ENCODE peak calls at places on chromosomes 3 and 15, in nine cellular contexts. One of them, this sample, is unnamed.

GRCh38 chr3:16448691-16449090 is 64.8 kb downstream of the RFTN1 start:
- DNase-seq in tibial artery: peak
- DNase-seq in fibroblast of mammary gland: peak
- DNase-seq in cardiac fibroblast: peak
- DNase-seq in neural crest cell: no peak
- DNase-seq in GM20000: no peak
- DNase-seq in endothelial cell of umbilical vein: peak
- DNase-seq in neural progenitor cell: no peak
- DNase-seq in ascending aorta: peak
- DNase-seq in this sample: peak

GRCh38 chr15:81015595-81016252 is 15.0 kb downstream of the TLNRD1 start:
- DNase-seq in tibial artery: no peak
- DNase-seq in fibroblast of mammary gland: no peak
- DNase-seq in cardiac fibroblast: no peak
- DNase-seq in neural crest cell: no peak
- DNase-seq in GM20000: no peak
- DNase-seq in endothelial cell of umbilical vein: no peak
- DNase-seq in neural progenitor cell: peak
- DNase-seq in ascending aorta: no peak
- DNase-seq in this sample: no peak

GRCh38 chr3:196179380-196180308 is 31.6 kb downstream of the ZDHHC19 start:
- DNase-seq in tibial artery: no peak
- DNase-seq in fibroblast of mammary gland: peak
- DNase-seq in cardiac fibroblast: peak
- DNase-seq in neural crest cell: peak
- DNase-seq in GM20000: peak
- DNase-seq in endothelial cell of umbilical vein: peak
- DNase-seq in neural progenitor cell: peak
- DNase-seq in ascending aorta: no peak
- DNase-seq in this sample: no peak

GRCh38 chr3:44999782-45000181 is 23.7 kb downstream of the EXOSC7 start:
- DNase-seq in tibial artery: no peak
- DNase-seq in fibroblast of mammary gland: no peak
- DNase-seq in cardiac fibroblast: no peak
- DNase-seq in neural crest cell: no peak
- DNase-seq in GM20000: no peak
- DNase-seq in endothelial cell of umbilical vein: no peak
- DNase-seq in neural progenitor cell: no peak
- DNase-seq in ascending aorta: no peak
- DNase-seq in this sample: no peak

GRCh38 chr3:192408007-192408655 is 319.2 kb downstream of the FGF12 start:
- DNase-seq in tibial artery: no peak
- DNase-seq in fibroblast of mammary gland: no peak
- DNase-seq in cardiac fibroblast: peak
- DNase-seq in neural crest cell: peak
- DNase-seq in GM20000: peak
- DNase-seq in endothelial cell of umbilical vein: peak
- DNase-seq in neural progenitor cell: peak
- DNase-seq in ascending aorta: no peak
- DNase-seq in this sample: no peak

GRCh38 chr15:39625856-39626255 is 45.0 kb downstream of the THBS1 start:
- DNase-seq in tibial artery: no peak
- DNase-seq in fibroblast of mammary gland: peak
- DNase-seq in cardiac fibroblast: no peak
- DNase-seq in neural crest cell: no peak
- DNase-seq in GM20000: no peak
- DNase-seq in endothelial cell of umbilical vein: peak
- DNase-seq in neural progenitor cell: no peak
- DNase-seq in ascending aorta: no peak
- DNase-seq in this sample: no peak

GRCh38 chr15:98386594-98386993 is 261.7 kb upstream of the IGF1R start:
- DNase-seq in tibial artery: no peak
- DNase-seq in fibroblast of mammary gland: no peak
- DNase-seq in cardiac fibroblast: no peak
- DNase-seq in neural crest cell: no peak
- DNase-seq in GM20000: no peak
- DNase-seq in endothelial cell of umbilical vein: no peak
- DNase-seq in neural progenitor cell: no peak
- DNase-seq in ascending aorta: no peak
- DNase-seq in this sample: no peak

GRCh38 chr3:3259181-3259580 is 79.7 kb upstream of the CRBN start:
- DNase-seq in tibial artery: no peak
- DNase-seq in fibroblast of mammary gland: no peak
- DNase-seq in cardiac fibroblast: no peak
- DNase-seq in neural crest cell: no peak
- DNase-seq in GM20000: no peak
- DNase-seq in endothelial cell of umbilical vein: no peak
- DNase-seq in neural progenitor cell: no peak
- DNase-seq in ascending aorta: no peak
- DNase-seq in this sample: no peak

GRCh38 chr3:121757087-121757811 is 7.7 kb upstream of the GOLGB1 start:
- DNase-seq in tibial artery: no peak
- DNase-seq in fibroblast of mammary gland: no peak
- DNase-seq in cardiac fibroblast: peak
- DNase-seq in neural crest cell: no peak
- DNase-seq in GM20000: no peak
- DNase-seq in endothelial cell of umbilical vein: no peak
- DNase-seq in neural progenitor cell: no peak
- DNase-seq in ascending aorta: no peak
- DNase-seq in this sample: no peak

GRCh38 chr3:134449277-134449676 is 36.5 kb downstream of the ANAPC13 start:
- DNase-seq in tibial artery: peak
- DNase-seq in fibroblast of mammary gland: peak
- DNase-seq in cardiac fibroblast: peak
- DNase-seq in neural crest cell: no peak
- DNase-seq in GM20000: no peak
- DNase-seq in endothelial cell of umbilical vein: peak
- DNase-seq in neural progenitor cell: peak
- DNase-seq in ascending aorta: no peak
- DNase-seq in this sample: peak
- TF ChIP-seq CTCF in tibial artery: peak
- TF ChIP-seq CTCF in fibroblast of mammary gland: peak
- TF ChIP-seq CTCF in cardiac fibroblast: peak
- TF ChIP-seq CTCF in neural crest cell: peak
- TF ChIP-seq CTCF in GM20000: no peak
- TF ChIP-seq CTCF in endothelial cell of umbilical vein: peak
- TF ChIP-seq CTCF in neural progenitor cell: peak
- TF ChIP-seq CTCF in ascending aorta: peak
- TF ChIP-seq CTCF in this sample: peak

GRCh38 chr3:71407833-71408232 is 175.7 kb downstream of the FOXP1 start:
- DNase-seq in tibial artery: no peak
- DNase-seq in fibroblast of mammary gland: no peak
- DNase-seq in cardiac fibroblast: no peak
- DNase-seq in neural crest cell: no peak
- DNase-seq in GM20000: no peak
- DNase-seq in endothelial cell of umbilical vein: no peak
- DNase-seq in neural progenitor cell: peak
- DNase-seq in ascending aorta: no peak
- DNase-seq in this sample: no peak

GRCh38 chr3:71409352-71409751 is 174.2 kb downstream of the FOXP1 start:
- DNase-seq in tibial artery: no peak
- DNase-seq in fibroblast of mammary gland: no peak
- DNase-seq in cardiac fibroblast: no peak
- DNase-seq in neural crest cell: no peak
- DNase-seq in GM20000: no peak
- DNase-seq in endothelial cell of umbilical vein: no peak
- DNase-seq in neural progenitor cell: no peak
- DNase-seq in ascending aorta: no peak
- DNase-seq in this sample: no peak

GRCh38 chr3:71408903-71409302 is 174.6 kb downstream of the FOXP1 start:
- DNase-seq in tibial artery: no peak
- DNase-seq in fibroblast of mammary gland: no peak
- DNase-seq in cardiac fibroblast: no peak
- DNase-seq in neural crest cell: no peak
- DNase-seq in GM20000: no peak
- DNase-seq in endothelial cell of umbilical vein: no peak
- DNase-seq in neural progenitor cell: no peak
- DNase-seq in ascending aorta: no peak
- DNase-seq in this sample: no peak

GRCh38 chr3:71402872-71403271 is 180.7 kb downstream of the FOXP1 start:
- DNase-seq in tibial artery: no peak
- DNase-seq in fibroblast of mammary gland: no peak
- DNase-seq in cardiac fibroblast: no peak
- DNase-seq in neural crest cell: no peak
- DNase-seq in GM20000: no peak
- DNase-seq in endothelial cell of umbilical vein: no peak
- DNase-seq in neural progenitor cell: no peak
- DNase-seq in ascending aorta: no peak
- DNase-seq in this sample: no peak

DNA sequence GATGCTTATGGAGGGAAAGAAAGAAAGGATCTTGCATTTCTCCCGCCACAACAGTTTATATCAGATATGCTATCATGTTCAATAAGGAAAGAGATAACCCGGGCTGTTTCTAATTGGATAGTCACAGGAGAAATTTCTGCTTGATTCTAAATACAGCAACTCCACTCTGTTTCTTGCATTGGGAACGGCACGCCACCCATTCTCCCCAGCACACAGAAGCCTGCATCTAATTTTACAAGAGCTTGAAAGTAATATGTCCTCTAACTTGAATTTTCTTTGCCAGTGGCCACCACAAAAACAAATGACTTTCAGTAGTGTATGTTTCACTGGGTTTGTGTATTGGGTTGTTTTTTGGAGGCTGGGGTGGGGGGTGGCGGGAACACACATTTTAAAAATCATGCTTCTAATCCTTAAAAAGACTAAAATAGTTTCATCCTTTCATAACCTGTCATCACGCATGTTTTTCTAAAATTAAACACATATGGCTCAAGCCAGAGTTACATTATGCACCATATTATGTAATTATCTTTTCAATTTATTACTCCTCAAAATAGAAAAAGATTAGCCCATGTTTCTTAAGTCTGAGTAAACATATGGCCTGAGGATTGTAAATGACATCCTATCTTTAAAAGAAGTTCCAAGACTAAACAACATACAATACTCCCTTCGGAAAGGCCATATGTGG is 176.4 kb downstream of the FOXP1 start:
- DNase-seq in tibial artery: no peak
- DNase-seq in fibroblast of mammary gland: no peak
- DNase-seq in cardiac fibroblast: no peak
- DNase-seq in neural crest cell: no peak
- DNase-seq in GM20000: no peak
- DNase-seq in endothelial cell of umbilical vein: no peak
- DNase-seq in neural progenitor cell: no peak
- DNase-seq in ascending aorta: no peak
- DNase-seq in this sample: no peak
- TF ChIP-seq CTCF in tibial artery: no peak
- TF ChIP-seq CTCF in fibroblast of mammary gland: no peak
- TF ChIP-seq CTCF in cardiac fibroblast: no peak
- TF ChIP-seq CTCF in neural crest cell: no peak
- TF ChIP-seq CTCF in GM20000: no peak
- TF ChIP-seq CTCF in endothelial cell of umbilical vein: no peak
- TF ChIP-seq CTCF in neural progenitor cell: no peak
- TF ChIP-seq CTCF in ascending aorta: no peak
- TF ChIP-seq CTCF in this sample: no peak

GRCh38 chr3:99875925-99876781 is 58.5 kb downstream of the CMSS1 start:
- DNase-seq in tibial artery: peak
- DNase-seq in fibroblast of mammary gland: peak
- DNase-seq in cardiac fibroblast: peak
- DNase-seq in neural crest cell: peak
- DNase-seq in GM20000: peak
- DNase-seq in endothelial cell of umbilical vein: peak
- DNase-seq in neural progenitor cell: peak
- DNase-seq in ascending aorta: peak
- DNase-seq in this sample: peak
- TF ChIP-seq CTCF in tibial artery: peak
- TF ChIP-seq CTCF in fibroblast of mammary gland: no peak
- TF ChIP-seq CTCF in cardiac fibroblast: no peak
- TF ChIP-seq CTCF in neural crest cell: peak
- TF ChIP-seq CTCF in GM20000: no peak
- TF ChIP-seq CTCF in endothelial cell of umbilical vein: no peak
- TF ChIP-seq CTCF in neural progenitor cell: peak
- TF ChIP-seq CTCF in ascending aorta: no peak
- TF ChIP-seq CTCF in this sample: peak

DNA sequence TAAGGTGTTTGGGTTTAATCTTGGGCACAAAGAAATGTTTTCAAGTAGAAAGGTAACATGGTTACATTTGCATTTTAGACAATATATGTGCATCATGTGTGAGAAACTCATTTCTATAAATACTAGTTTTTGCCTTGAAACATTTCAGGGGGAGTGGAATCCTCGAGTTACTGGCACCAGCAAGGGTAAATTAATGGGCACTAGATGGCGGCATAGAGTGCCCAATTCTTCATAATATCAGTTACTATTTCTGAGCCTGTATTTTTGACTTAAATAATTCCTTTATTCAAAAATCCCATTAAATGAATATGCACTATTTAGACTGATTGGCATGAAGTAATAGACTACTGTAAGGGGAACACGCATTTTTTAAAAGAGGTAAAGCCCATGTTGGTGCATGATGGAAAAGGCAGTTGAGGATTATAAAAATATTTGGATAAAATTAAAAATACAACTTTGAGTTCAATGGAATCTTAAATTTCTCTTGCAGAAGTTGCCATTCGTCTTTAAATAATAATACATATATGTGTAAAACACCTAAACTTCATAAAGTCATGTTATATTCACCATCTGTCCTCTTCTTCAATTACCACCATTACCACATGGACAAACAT is 106.3 kb downstream of the ZBTB20 start:
- DNase-seq in tibial artery: peak
- DNase-seq in fibroblast of mammary gland: peak
- DNase-seq in cardiac fibroblast: peak
- DNase-seq in neural crest cell: peak
- DNase-seq in GM20000: peak
- DNase-seq in endothelial cell of umbilical vein: peak
- DNase-seq in neural progenitor cell: peak
- DNase-seq in ascending aorta: no peak
- DNase-seq in this sample: peak
- TF ChIP-seq CTCF in tibial artery: peak
- TF ChIP-seq CTCF in fibroblast of mammary gland: peak
- TF ChIP-seq CTCF in cardiac fibroblast: peak
- TF ChIP-seq CTCF in neural crest cell: peak
- TF ChIP-seq CTCF in GM20000: peak
- TF ChIP-seq CTCF in endothelial cell of umbilical vein: peak
- TF ChIP-seq CTCF in neural progenitor cell: peak
- TF ChIP-seq CTCF in ascending aorta: peak
- TF ChIP-seq CTCF in this sample: peak